ENCODE peak calls at places on chromosome 11, in four cellular contexts. One of them, this sample, is unnamed.

GRCh38 chr11:35390737-35391682 is 28.3 kb downstream of the SLC1A2 start:
- DNase-seq in GM12878: peak; percentile 82
- DNase-seq in H1: no peak
- DNase-seq in HepG2: peak; percentile 78
- DNase-seq in this sample: no peak

GRCh38 chr11:17764446-17765218 is 30.1 kb downstream of the KCNC1 start:
- DNase-seq in GM12878: no peak
- DNase-seq in H1: no peak
- DNase-seq in HepG2: no peak
- DNase-seq in this sample: no peak

GRCh38 chr11:128757886-128758612 is 64.2 kb downstream of the FLI1 start:
- DNase-seq in HepG2: no peak
- DNase-seq in GM12878: peak; percentile 84
- DNase-seq in H1: no peak
- DNase-seq in this sample: no peak

GRCh38 chr11:130849215-130849568 is 67.1 kb downstream of the SNX19 start:
- DNase-seq in GM12878: no peak
- DNase-seq in HepG2: no peak
- DNase-seq in H1: no peak
- DNase-seq in this sample: no peak

GRCh38 chr11:63478896-63479295 is 12.1 kb downstream of the PLAAT5 start:
- DNase-seq in GM12878: peak; percentile 23
- DNase-seq in HepG2: peak; percentile 61
- DNase-seq in H1: peak; percentile 23
- DNase-seq in this sample: peak; percentile 58

GRCh38 chr11:59822989-59823566 is 12.5 kb upstream of the MRPL16 start:
- DNase-seq in HepG2: peak; percentile 63
- DNase-seq in H1: no peak
- DNase-seq in GM12878: no peak
- DNase-seq in this sample: peak; percentile 75

GRCh38 chr11:110298298-110298765 is 1.9 kb upstream of the RDX start:
- DNase-seq in GM12878: no peak
- DNase-seq in HepG2: peak; percentile 86
- DNase-seq in H1: no peak
- DNase-seq in this sample: no peak

GRCh38 chr11:47791774-47792173 is 24.6 kb upstream of the FNBP4 start:
- DNase-seq in GM12878: no peak
- DNase-seq in H1: no peak
- DNase-seq in HepG2: no peak
- DNase-seq in this sample: no peak

GRCh38 chr11:94721565-94722292 is 46.4 kb upstream of the AMOTL1 start:
- DNase-seq in HepG2: no peak
- DNase-seq in H1: no peak
- DNase-seq in GM12878: no peak
- DNase-seq in this sample: no peak

GRCh38 chr11:75356613-75357012 is 5.2 kb upstream of the ARRB1 start:
- DNase-seq in H1: no peak
- DNase-seq in GM12878: no peak
- DNase-seq in HepG2: no peak
- DNase-seq in this sample: no peak

GRCh38 chr11:56152333-56152732 is 7.8 kb downstream of the OR8K5 start:
- DNase-seq in GM12878: no peak
- DNase-seq in HepG2: no peak
- DNase-seq in H1: no peak
- DNase-seq in this sample: no peak

GRCh38 chr11:10529279-10529678 is 11.7 kb downstream of the RNF141 start:
- DNase-seq in GM12878: no peak
- DNase-seq in H1: no peak
- DNase-seq in HepG2: no peak
- DNase-seq in this sample: no peak

GRCh38 chr11:70281114-70281729 is 10.7 kb downstream of the PPFIA1 start:
- DNase-seq in H1: no peak
- DNase-seq in HepG2: no peak
- DNase-seq in GM12878: no peak
- DNase-seq in this sample: no peak

GRCh38 chr11:8225589-8226036 is 38.1 kb downstream of the LMO1 start:
- DNase-seq in HepG2: peak; percentile 39
- DNase-seq in H1: peak; percentile 86
- DNase-seq in GM12878: no peak
- DNase-seq in this sample: peak; percentile 49

GRCh38 chr11:36475192-36475591 is 34.9 kb downstream of the TRAF6 start:
- DNase-seq in H1: no peak
- DNase-seq in GM12878: no peak
- DNase-seq in HepG2: no peak
- DNase-seq in this sample: no peak

GRCh38 chr11:119000906-119001305 is 3.0 kb downstream of the CENATAC start:
- DNase-seq in GM12878: no peak
- DNase-seq in H1: no peak
- DNase-seq in HepG2: no peak
- DNase-seq in this sample: no peak

GRCh38 chr11:120774591-120775386 is 249.1 kb upstream of the TBCEL start:
- DNase-seq in GM12878: no peak
- DNase-seq in H1: no peak
- DNase-seq in HepG2: no peak
- DNase-seq in this sample: no peak

GRCh38 chr11:18495703-18496102 is 31.0 kb downstream of the TSG101 start:
- DNase-seq in H1: no peak
- DNase-seq in GM12878: no peak
- DNase-seq in HepG2: no peak
- DNase-seq in this sample: no peak

GRCh38 chr11:127998421-127998820 is 588.9 kb downstream of the ETS1 start:
- DNase-seq in H1: no peak
- DNase-seq in HepG2: no peak
- DNase-seq in GM12878: no peak
- DNase-seq in this sample: no peak

GRCh38 chr11:35103366-35104194 is 35.4 kb upstream of the CD44 start:
- DNase-seq in GM12878: no peak
- DNase-seq in HepG2: no peak
- DNase-seq in H1: no peak
- DNase-seq in this sample: no peak

GRCh38 chr11:32420937-32421532 is 14.3 kb downstream of the WT1 start:
- DNase-seq in GM12878: peak; percentile 55
- DNase-seq in HepG2: no peak
- DNase-seq in H1: no peak
- DNase-seq in this sample: peak; percentile 84

GRCh38 chr11:444397-445144 is 2.8 kb upstream of the ANO9 start:
- DNase-seq in H1: no peak
- DNase-seq in HepG2: no peak
- DNase-seq in GM12878: no peak
- DNase-seq in this sample: no peak

GRCh38 chr11:130423541-130424155 is 4.8 kb downstream of the ADAMTS8 start:
- DNase-seq in HepG2: no peak
- DNase-seq in GM12878: no peak
- DNase-seq in H1: no peak
- DNase-seq in this sample: no peak

GRCh38 chr11:59463176-59463575 is 6.4 kb downstream of the OR4D6 start:
- DNase-seq in HepG2: no peak
- DNase-seq in H1: no peak
- DNase-seq in GM12878: no peak
- DNase-seq in this sample: no peak

GRCh38 chr11:124897681-124898680 is at the start of gene ROBO4:
- DNase-seq in GM12878: no peak
- DNase-seq in HepG2: peak; percentile 22
- DNase-seq in H1: no peak
- DNase-seq in this sample: no peak

GRCh38 chr11:16117989-16118810 is 238.1 kb downstream of the SOX6 start:
- DNase-seq in H1: no peak
- DNase-seq in GM12878: no peak
- DNase-seq in HepG2: no peak
- DNase-seq in this sample: no peak

GRCh38 chr11:111541209-111542061 is 915 bp downstream of the LAYN start:
- DNase-seq in HepG2: no peak
- DNase-seq in H1: no peak
- DNase-seq in GM12878: no peak
- DNase-seq in this sample: no peak

GRCh38 chr11:108886608-108887007 is 221.7 kb downstream of the DDX10 start:
- DNase-seq in HepG2: no peak
- DNase-seq in H1: no peak
- DNase-seq in GM12878: no peak
- DNase-seq in this sample: no peak

GRCh38 chr11:6607190-6607635 is 3.6 kb downstream of the ILK start:
- DNase-seq in H1: no peak
- DNase-seq in HepG2: no peak
- DNase-seq in GM12878: no peak
- DNase-seq in this sample: no peak

GRCh38 chr11:129239207-129239606 is 47.1 kb upstream of the ARHGAP32 start:
- DNase-seq in H1: no peak
- DNase-seq in HepG2: no peak
- DNase-seq in GM12878: no peak
- DNase-seq in this sample: no peak

GRCh38 chr11:86089659-86090058 is 20.8 kb upstream of the PICALM start:
- DNase-seq in H1: no peak
- DNase-seq in GM12878: no peak
- DNase-seq in HepG2: no peak
- DNase-seq in this sample: no peak

GRCh38 chr11:88206746-88207145 is 31.5 kb upstream of the RAB38 start:
- DNase-seq in H1: no peak
- DNase-seq in GM12878: no peak
- DNase-seq in HepG2: no peak
- DNase-seq in this sample: no peak
- TF ChIP-seq CTCF in H1: no peak
- TF ChIP-seq CTCF in GM12878: no peak
- TF ChIP-seq CTCF in HepG2: no peak
- TF ChIP-seq CTCF in this sample: no peak

GRCh38 chr11:22431074-22431473 is 92.9 kb downstream of the SLC17A6 start:
- DNase-seq in H1: no peak
- DNase-seq in GM12878: no peak
- DNase-seq in HepG2: no peak
- DNase-seq in this sample: no peak

GRCh38 chr11:22433517-22433916 is 95.3 kb downstream of the SLC17A6 start:
- DNase-seq in HepG2: no peak
- DNase-seq in GM12878: no peak
- DNase-seq in H1: no peak
- DNase-seq in this sample: no peak

GRCh38 chr11:22430286-22430685 is 92.1 kb downstream of the SLC17A6 start:
- DNase-seq in GM12878: no peak
- DNase-seq in H1: no peak
- DNase-seq in HepG2: no peak
- DNase-seq in this sample: no peak

GRCh38 chr11:22432331-22433065 is 94.3 kb downstream of the SLC17A6 start:
- DNase-seq in H1: no peak
- DNase-seq in HepG2: no peak
- DNase-seq in GM12878: no peak
- DNase-seq in this sample: no peak

DNA sequence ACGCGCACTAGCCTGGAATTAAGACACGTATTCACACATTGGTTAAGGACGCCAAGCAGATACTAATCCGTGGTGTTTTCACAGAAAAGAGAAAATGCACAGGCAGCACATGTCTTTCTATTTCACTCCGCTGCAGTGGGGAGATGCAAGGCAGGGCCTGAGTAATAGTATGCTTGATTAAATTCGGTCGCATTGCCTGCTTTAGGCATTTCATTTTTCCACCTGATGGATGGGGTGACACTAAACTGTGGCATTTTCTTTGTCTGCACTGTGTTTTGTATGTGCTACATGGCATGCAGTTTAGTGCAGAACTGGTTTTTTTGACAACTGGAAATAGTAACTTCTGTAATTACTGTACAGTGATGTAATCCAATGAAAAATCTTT is 94.9 kb downstream of the SLC17A6 start:
- DNase-seq in HepG2: no peak
- DNase-seq in H1: no peak
- DNase-seq in GM12878: no peak
- DNase-seq in this sample: no peak
- TF ChIP-seq GABPA in HepG2: no peak
- TF ChIP-seq GABPA in H1: no peak
- TF ChIP-seq GABPA in GM12878: no peak
- TF ChIP-seq GABPA in this sample: no peak

DNA sequence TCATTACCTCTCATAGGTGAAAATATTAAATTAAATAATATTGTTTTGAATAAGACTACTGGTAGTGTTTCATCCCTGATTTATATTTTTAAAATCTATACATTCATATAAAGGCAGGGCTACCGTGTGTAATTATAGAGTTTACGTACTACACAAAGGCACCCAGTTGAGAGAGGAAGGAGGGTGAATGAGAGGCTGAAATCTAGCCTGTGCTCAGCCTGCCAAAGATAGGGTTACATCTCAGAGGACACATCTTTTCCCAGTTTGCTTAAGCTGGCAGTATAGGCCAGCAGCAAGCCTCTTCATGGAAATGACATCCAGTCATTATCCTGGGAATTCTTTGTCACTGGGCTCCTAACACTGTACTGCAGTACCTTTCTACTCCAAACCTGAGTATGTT is 7.5 kb upstream of the B3GNT6 start:
- DNase-seq in HepG2: no peak
- DNase-seq in GM12878: no peak
- DNase-seq in H1: no peak
- DNase-seq in this sample: no peak
- H3K27ac ChIP-seq in HepG2: no peak overlapping the region
- H3K27ac ChIP-seq in GM12878: no peak overlapping the region
- H3K27ac ChIP-seq in H1: no peak overlapping the region
- H3K27ac ChIP-seq in this sample: no peak overlapping the region

GRCh38 chr11:3052109-3052479 is 5.1 kb downstream of the CARS1 start:
- DNase-seq in GM12878: no peak
- DNase-seq in H1: no peak
- DNase-seq in HepG2: no peak
- DNase-seq in this sample: no peak

GRCh38 chr11:3051435-3052108 is 5.7 kb downstream of the CARS1 start:
- DNase-seq in GM12878: no peak
- DNase-seq in HepG2: no peak
- DNase-seq in H1: no peak
- DNase-seq in this sample: no peak

GRCh38 chr11:3047637-3048036 is 9.6 kb downstream of the CARS1 start:
- DNase-seq in GM12878: no peak
- DNase-seq in HepG2: no peak
- DNase-seq in H1: no peak
- DNase-seq in this sample: no peak

GRCh38 chr11:3050386-3051325 is 6.6 kb downstream of the CARS1 start:
- DNase-seq in HepG2: no peak
- DNase-seq in GM12878: no peak
- DNase-seq in H1: no peak
- DNase-seq in this sample: no peak

DNA sequence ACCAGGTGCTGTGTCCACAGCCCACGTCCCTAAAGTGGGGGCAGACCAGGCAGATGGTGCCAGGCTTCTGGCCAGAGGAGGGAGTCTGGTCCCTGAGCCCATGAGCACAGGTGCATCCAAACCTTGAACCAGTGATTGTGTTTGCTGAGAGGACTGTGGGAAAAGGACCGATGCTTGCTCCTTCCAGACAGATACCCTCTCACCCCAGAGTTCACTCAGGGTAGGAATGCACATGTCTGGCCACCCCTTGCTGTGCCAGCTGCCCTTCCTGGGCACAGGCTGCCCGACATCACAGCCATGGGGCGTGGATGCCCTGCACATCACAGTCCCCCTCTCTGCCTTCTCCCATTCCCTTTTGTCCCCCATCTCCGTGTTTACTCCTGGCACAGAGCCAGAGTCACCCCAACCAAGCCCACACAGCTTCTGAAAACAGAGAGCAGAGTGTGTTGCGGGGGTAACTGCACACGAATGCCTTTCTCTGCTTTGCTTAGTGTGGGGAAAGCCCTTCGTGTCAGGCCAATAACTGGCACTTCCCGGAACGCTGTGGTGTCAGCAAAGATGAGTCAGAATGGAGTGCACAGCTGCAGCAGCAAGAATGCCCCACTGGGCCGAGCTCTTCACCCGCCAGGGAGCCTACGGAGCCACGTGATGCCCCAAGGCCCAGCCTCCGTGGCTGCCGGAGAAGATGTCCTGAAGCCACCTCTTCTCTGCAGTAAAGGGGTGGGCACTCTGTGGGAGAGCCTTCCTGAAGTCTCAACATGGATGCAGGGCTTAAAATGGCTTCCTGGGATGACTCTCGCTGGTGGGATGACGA is 7.6 kb downstream of the CARS1 start:
- DNase-seq in GM12878: peak; percentile 82
- DNase-seq in H1: no peak
- DNase-seq in HepG2: no peak
- DNase-seq in this sample: peak; percentile 88
- TF ChIP-seq CTCF in GM12878: peak; percentile 53
- TF ChIP-seq CTCF in H1: no peak
- TF ChIP-seq CTCF in HepG2: no peak
- TF ChIP-seq CTCF in this sample: peak; percentile 57